ENCODE peak calls at places on chromosome 7, in six cellular contexts. S is foreskin keratinocyte, A is brain microvascular endothelial cell, X is gastrocnemius medialis, I is tibial nerve, Q is cardiac muscle cell. M is an unnamed sample. For H3K27me3, the result is how much of the 10 kb centered on the place peaks cover.

GRCh38 chr7:55086413-55087201 is 67.8 kb downstream of the EGFR start:
- DNase-seq in A (peak), S (no peak), I (no peak), X (no peak), Q (no peak), M (no peak)

GRCh38 chr7:51121945-51122425 is 194.6 kb downstream of the COBL start:
- DNase-seq in A (peak), Q (peak), I (no peak), X (no peak), S (no peak), M (no peak)

GRCh38 chr7:34838329-34838728 is 180.3 kb downstream of the NPSR1 start:
- DNase-seq in Q (no peak), S (no peak), A (no peak), X (no peak), I (no peak), M (no peak)

GRCh38 chr7:141737836-141738591 is at the start of gene SSBP1:
- DNase-seq in Q (peak), S (peak), A (peak), X (peak), I (peak), M (peak)

GRCh38 chr7:110762514-110762913 is 328.4 kb upstream of the LRRN3 start:
- DNase-seq in I (no peak), X (no peak), Q (peak), A (peak), S (no peak), M (no peak)

GRCh38 chr7:133411402-133411801 is 158.5 kb downstream of the EXOC4 start:
- DNase-seq in I (no peak), A (no peak), S (no peak), Q (no peak), X (no peak), M (no peak)

GRCh38 chr7:45457591-45457990 is 116.6 kb upstream of the ADCY1 start:
- DNase-seq in I (no peak), S (no peak), X (no peak), Q (no peak), A (no peak), M (no peak)

GRCh38 chr7:145511014-145511413 is 605.6 kb upstream of the CNTNAP2 start:
- DNase-seq in S (no peak), A (no peak), X (no peak), Q (no peak), I (no peak), M (no peak)

GRCh38 chr7:40969641-40970040 is 733.2 kb downstream of the INHBA start:
- DNase-seq in S (no peak), I (no peak), Q (no peak), A (no peak), X (no peak), M (no peak)

GRCh38 chr7:138822867-138823535 is 25.0 kb upstream of the ATP6V0A4 start:
- DNase-seq in Q (no peak), A (no peak), S (no peak), I (no peak), X (no peak), M (no peak)

GRCh38 chr7:141649865-141650499 is 52.0 kb downstream of the DENND11 start:
- DNase-seq in X (no peak), S (peak), A (peak), Q (peak), I (no peak), M (no peak)

DNA sequence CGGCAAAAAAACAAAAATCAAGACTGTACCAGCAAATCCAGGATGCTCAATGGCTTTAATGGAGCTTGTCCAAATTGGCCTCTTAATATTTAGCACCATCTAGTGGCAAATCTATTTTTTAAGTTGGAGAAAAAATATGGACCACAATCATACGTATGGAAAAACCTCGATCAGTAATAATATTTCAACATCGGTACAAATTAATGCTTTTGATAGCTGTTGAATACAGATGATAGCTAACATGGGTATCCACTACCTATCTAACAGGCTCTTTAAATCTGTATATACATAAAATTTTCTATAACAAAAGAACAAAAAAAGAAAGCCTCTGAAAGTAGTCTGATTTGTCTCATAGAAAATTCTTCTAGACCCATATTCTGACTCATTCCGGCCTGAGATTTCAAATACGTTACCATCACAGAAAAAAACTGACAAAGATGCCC is 29.2 kb downstream of the COA1 start:
- DNase-seq in X (no peak), A (no peak), Q (peak), I (no peak), S (peak), M (no peak)
- H3K27ac ChIP-seq in X (no peak), A (no peak), Q (no peak), I (no peak), S (no peak), M (no peak)

DNA sequence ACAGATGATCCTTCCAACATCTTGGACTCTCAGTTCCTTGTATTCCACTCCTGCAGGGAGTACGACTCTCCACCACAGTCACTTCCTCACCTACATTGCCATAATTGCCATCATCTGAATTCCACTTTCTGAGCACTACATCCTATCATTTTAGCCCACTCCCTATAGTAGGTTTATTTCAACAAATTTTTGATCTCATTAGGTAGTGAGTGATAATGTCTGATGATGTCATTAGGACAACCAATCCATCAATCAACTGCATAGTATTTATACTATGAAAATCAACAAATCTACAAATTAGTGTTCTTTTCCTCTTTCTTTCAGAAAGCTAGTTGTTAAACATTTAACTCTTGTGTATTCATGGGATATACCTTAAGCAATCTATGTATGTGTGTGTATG is 13.7 kb upstream of the TRA2A start:
- DNase-seq in Q (no peak), S (no peak), I (no peak), A (no peak), X (no peak), M (no peak)
- TF ChIP-seq CTCF in Q (no peak), S (no peak), I (no peak), A (no peak), X (no peak), M (no peak)

DNA sequence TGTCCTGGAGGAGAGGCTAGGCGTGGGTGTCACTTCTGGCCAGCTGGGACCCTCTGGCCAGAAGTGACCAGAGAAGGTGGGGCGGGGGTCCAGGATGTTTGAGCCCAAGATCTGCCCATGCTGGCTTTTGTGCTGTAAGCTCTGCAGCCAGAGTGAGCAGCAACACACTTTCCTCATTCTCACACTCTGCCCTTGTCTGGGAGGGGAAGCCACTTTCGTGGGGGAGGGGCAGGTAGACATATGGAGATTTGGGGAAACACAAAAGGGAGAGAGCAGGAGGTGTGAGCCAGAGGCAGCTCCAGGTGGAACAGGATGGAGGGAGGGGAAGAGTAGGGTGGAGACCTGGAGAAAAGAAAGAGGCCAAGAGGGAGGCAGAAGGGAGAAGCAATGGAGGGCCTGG is 31.5 kb upstream of the ADCYAP1R1 start:
- DNase-seq in Q (no peak), X (no peak), I (no peak), S (no peak), A (no peak), M (no peak)
- H3K27me3 ChIP-seq in Q (under half), X (under half), I (under half), S (under half), A (under half), M (under half)

GRCh38 chr7:127885222-127885772 is 145.9 kb downstream of the LRRC4 start:
- DNase-seq in A (no peak), I (no peak), X (no peak), S (no peak), Q (no peak), M (no peak)
- H3K27ac ChIP-seq in A (peak), I (peak), X (no peak), S (no peak), Q (peak), M (peak)

GRCh38 chr7:17054836-17055235 is 173.1 kb upstream of the AGR3 start:
- DNase-seq in S (peak), Q (no peak), X (no peak), I (no peak), A (no peak), M (no peak)

GRCh38 chr7:17055596-17055995 is 173.8 kb upstream of the AGR3 start:
- DNase-seq in Q (no peak), I (no peak), X (no peak), S (no peak), A (no peak), M (no peak)

GRCh38 chr7:17057143-17057509 is 175.3 kb upstream of the AGR3 start:
- DNase-seq in X (no peak), I (no peak), A (no peak), Q (no peak), S (no peak), M (no peak)

GRCh38 chr7:17056491-17057142 is 174.8 kb upstream of the AGR3 start:
- DNase-seq in Q (no peak), S (peak), A (no peak), X (no peak), I (no peak), M (no peak)

GRCh38 chr7:17054206-17054605 is 172.4 kb upstream of the AGR3 start:
- DNase-seq in S (peak), I (no peak), X (no peak), Q (no peak), A (no peak), M (no peak)
- TF ChIP-seq CTCF in S (no peak), I (no peak), X (no peak), Q (no peak), A (no peak), M (no peak)